ENCODE peak calls at places on chromosomes 1 and 21, in eight cellular contexts. W, J, F, E, B, K, U and T are unnamed samples.

GRCh38 chr21:36175771-36176565 is 19.3 kb downstream of the DOP1B start:
- DNase-seq in W (no peak), J (peak), F (no peak), E (no peak), B (no peak), K (no peak), U (no peak), T (no peak)

GRCh38 chr21:33949516-33950424 is 34.2 kb upstream of the ATP5PO start:
- DNase-seq in W (no peak), J (peak), F (no peak), E (no peak), B (no peak), K (no peak), U (no peak), T (no peak)

GRCh38 chr1:7109901-7110300 is 324.6 kb downstream of the CAMTA1 start:
- DNase-seq in W (no peak), J (no peak), F (no peak), E (no peak), B (no peak), K (no peak), U (no peak), T (no peak)

GRCh38 chr1:15154480-15155036 is 1.0 kb downstream of the TMEM51 start:
- DNase-seq in W (peak), J (peak), F (peak), E (peak), B (peak), K (peak), U (peak), T (peak)

GRCh38 chr1:199898654-199899053 is 128.9 kb upstream of the NR5A2 start:
- DNase-seq in W (no peak), J (no peak), F (no peak), E (no peak), B (no peak), K (no peak), U (no peak), T (no peak)

GRCh38 chr1:1291023-1291528 is 10.8 kb downstream of the SCNN1D start:
- DNase-seq in W (no peak), J (peak), F (peak), E (peak), B (no peak), K (peak), U (no peak), T (no peak)

GRCh38 chr1:119091618-119092017 is 48.8 kb downstream of the WARS2 start:
- DNase-seq in W (no peak), J (no peak), F (no peak), E (no peak), B (no peak), K (no peak), U (no peak), T (no peak)

GRCh38 chr1:37676281-37677243 is 15.8 kb upstream of the CDCA8 start:
- DNase-seq in W (no peak), J (no peak), F (peak), E (peak), B (no peak), K (no peak), U (no peak), T (peak)

GRCh38 chr1:29569971-29570634 is 333.8 kb downstream of the PTPRU start:
- DNase-seq in W (no peak), J (no peak), F (no peak), E (no peak), B (no peak), K (no peak), U (no peak), T (no peak)

GRCh38 chr21:41638201-41638790 is 128.6 kb downstream of the RIPK4 start:
- DNase-seq in W (no peak), J (no peak), F (no peak), E (no peak), B (no peak), K (no peak), U (no peak), T (no peak)

GRCh38 chr1:180241716-180242544 is 11.9 kb downstream of the LHX4 start:
- DNase-seq in W (no peak), J (no peak), F (no peak), E (no peak), B (no peak), K (no peak), U (no peak), T (no peak)

GRCh38 chr1:165161130-165161529 is 195.4 kb downstream of the LMX1A start:
- DNase-seq in W (no peak), J (no peak), F (no peak), E (no peak), B (no peak), K (no peak), U (no peak), T (no peak)

GRCh38 chr1:26999440-26999987 is 6.0 kb downstream of the TRNP1 start:
- DNase-seq in W (peak), J (no peak), F (peak), E (peak), B (peak), K (peak), U (peak), T (peak)

GRCh38 chr1:228486596-228487335 is 416 bp upstream of the RNF187 start:
- DNase-seq in W (peak), J (peak), F (peak), E (peak), B (peak), K (peak), U (peak), T (peak)

GRCh38 chr1:234582626-234583354 is 27.2 kb downstream of the IRF2BP2 start:
- DNase-seq in W (peak), J (no peak), F (peak), E (no peak), B (no peak), K (peak), U (no peak), T (peak)

GRCh38 chr1:200795151-200795550 is 56.5 kb downstream of the CAMSAP2 start:
- DNase-seq in W (no peak), J (no peak), F (no peak), E (no peak), B (no peak), K (no peak), U (no peak), T (no peak)

GRCh38 chr21:34195365-34195764 is 122.0 kb downstream of the MRPS6 start:
- DNase-seq in W (no peak), J (no peak), F (no peak), E (no peak), B (peak), K (no peak), U (no peak), T (no peak)

GRCh38 chr1:244836135-244836521 is 670 bp downstream of the COX20 start:
- DNase-seq in W (no peak), J (peak), F (no peak), E (no peak), B (peak), K (no peak), U (no peak), T (no peak)

GRCh38 chr1:34786521-34787325 is 5.7 kb downstream of the GJB3 start:
- DNase-seq in W (peak), J (peak), F (peak), E (peak), B (peak), K (peak), U (peak), T (peak)

GRCh38 chr1:223716302-223716862 is 4.0 kb downstream of the CAPN2 start:
- DNase-seq in W (no peak), J (peak), F (no peak), E (peak), B (no peak), K (no peak), U (peak), T (no peak)

GRCh38 chr1:28163496-28164120 is 12.9 kb downstream of the PTAFR start:
- DNase-seq in W (no peak), J (no peak), F (no peak), E (no peak), B (no peak), K (no peak), U (no peak), T (no peak)

GRCh38 chr1:50976890-50977574 is 7.0 kb downstream of the CDKN2C start:
- DNase-seq in W (no peak), J (peak), F (peak), E (no peak), B (peak), K (peak), U (peak), T (peak)

GRCh38 chr1:200130552-200130951 is 103.0 kb downstream of the NR5A2 start:
- DNase-seq in W (no peak), J (no peak), F (no peak), E (no peak), B (no peak), K (no peak), U (no peak), T (no peak)

GRCh38 chr1:219330669-219331068 is 157.0 kb downstream of the LYPLAL1 start:
- DNase-seq in W (no peak), J (no peak), F (no peak), E (no peak), B (no peak), K (no peak), U (no peak), T (no peak)

GRCh38 chr1:208837242-208837641 is 593.1 kb upstream of the PLXNA2 start:
- DNase-seq in W (no peak), J (no peak), F (no peak), E (no peak), B (no peak), K (no peak), U (no peak), T (no peak)

GRCh38 chr21:27475363-27475955 is 508.6 kb upstream of the ADAMTS5 start:
- DNase-seq in W (no peak), J (no peak), F (no peak), E (no peak), B (no peak), K (no peak), U (no peak), T (no peak)

GRCh38 chr1:9434247-9434646 is 105.0 kb upstream of the SLC25A33 start:
- DNase-seq in W (no peak), J (no peak), F (no peak), E (no peak), B (no peak), K (peak), U (no peak), T (no peak)

GRCh38 chr1:57019240-57019805 is 53.5 kb upstream of the C8B start:
- DNase-seq in W (no peak), J (peak), F (no peak), E (no peak), B (no peak), K (no peak), U (no peak), T (no peak)

GRCh38 chr1:76998582-76999189 is 131.4 kb downstream of the ST6GALNAC5 start:
- DNase-seq in W (no peak), J (no peak), F (no peak), E (no peak), B (no peak), K (no peak), U (no peak), T (no peak)

GRCh38 chr21:45322231-45322959 is 34.7 kb upstream of the POFUT2 start:
- DNase-seq in W (no peak), J (no peak), F (peak), E (no peak), B (no peak), K (peak), U (no peak), T (peak)

GRCh38 chr1:209335090-209335692 is 248.3 kb upstream of the CAMK1G start:
- DNase-seq in W (no peak), J (peak), F (no peak), E (no peak), B (peak), K (no peak), U (peak), T (no peak)

DNA sequence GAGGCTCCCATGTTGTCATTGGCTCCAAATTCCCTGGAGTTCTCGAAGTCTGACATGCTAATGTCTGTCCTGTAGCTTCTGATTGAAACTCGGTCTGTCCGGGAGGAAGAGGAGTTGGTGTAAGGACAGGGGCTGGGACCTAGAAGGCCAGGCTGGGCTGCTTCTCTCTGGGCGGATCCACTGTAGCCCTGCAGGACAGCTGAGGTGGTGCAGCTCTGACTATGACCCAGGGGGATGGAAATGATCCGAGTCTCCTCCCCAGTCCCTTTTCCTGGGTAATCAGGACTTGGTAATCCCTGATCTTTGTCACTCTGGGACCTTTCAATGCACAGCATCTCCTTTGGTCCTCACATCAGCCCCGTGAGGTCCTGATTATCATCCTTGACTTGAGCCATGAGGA is 10.0 kb upstream of the FCMR start:
- DNase-seq in W (no peak), J (no peak), F (no peak), E (no peak), B (peak), K (no peak), U (no peak), T (no peak)
- H3K4me3 ChIP-seq in W (no peak), J (no peak), F (no peak), E (no peak), B (no peak), K (no peak), U (no peak), T (no peak)

GRCh38 chr1:204463125-204464060 is 31.2 kb downstream of the PIK3C2B start:
- DNase-seq in W (peak), J (no peak), F (no peak), E (no peak), B (no peak), K (peak), U (no peak), T (no peak)
- H3K27ac ChIP-seq in W (peak), J (peak), F (no peak), E (no peak), B (no peak), K (peak), U (no peak), T (peak)

GRCh38 chr1:25694591-25695007 is 78.0 kb downstream of the MAN1C1 start:
- DNase-seq in W (no peak), J (no peak), F (no peak), E (no peak), B (peak), K (no peak), U (no peak), T (peak)

GRCh38 chr1:25692560-25692959 is 76.0 kb downstream of the MAN1C1 start:
- DNase-seq in W (no peak), J (no peak), F (no peak), E (no peak), B (peak), K (peak), U (no peak), T (no peak)

GRCh38 chr1:25695066-25695990 is 78.7 kb downstream of the MAN1C1 start:
- DNase-seq in W (peak), J (peak), F (peak), E (peak), B (peak), K (peak), U (peak), T (peak)

GRCh38 chr1:25695991-25696330 is 79.4 kb downstream of the MAN1C1 start:
- DNase-seq in W (no peak), J (no peak), F (no peak), E (no peak), B (no peak), K (no peak), U (no peak), T (peak)

DNA sequence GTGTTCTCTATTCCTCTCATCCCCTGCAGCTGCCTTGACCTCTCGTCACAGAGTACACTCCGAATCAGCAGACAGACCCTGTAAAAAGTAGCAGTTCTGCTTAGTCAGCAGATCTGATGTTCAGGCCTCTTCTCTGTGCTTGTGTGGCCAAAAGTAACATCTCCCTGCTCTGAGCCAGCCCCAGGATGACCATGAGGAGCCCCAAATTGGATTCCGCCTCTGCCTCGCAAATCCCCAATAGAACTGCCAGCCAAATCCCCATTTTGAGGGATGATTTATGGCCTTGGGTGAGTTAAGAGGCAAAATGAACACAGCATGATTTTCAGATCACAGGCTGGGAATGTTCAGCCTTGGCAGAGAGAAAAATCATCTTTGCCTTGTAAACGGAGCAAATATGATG is 77.6 kb downstream of the MAN1C1 start:
- DNase-seq in W (no peak), J (no peak), F (peak), E (peak), B (no peak), K (peak), U (no peak), T (peak)
- H3K4me3 ChIP-seq in W (no peak), J (no peak), F (no peak), E (no peak), B (no peak), K (no peak), U (no peak), T (no peak)

DNA sequence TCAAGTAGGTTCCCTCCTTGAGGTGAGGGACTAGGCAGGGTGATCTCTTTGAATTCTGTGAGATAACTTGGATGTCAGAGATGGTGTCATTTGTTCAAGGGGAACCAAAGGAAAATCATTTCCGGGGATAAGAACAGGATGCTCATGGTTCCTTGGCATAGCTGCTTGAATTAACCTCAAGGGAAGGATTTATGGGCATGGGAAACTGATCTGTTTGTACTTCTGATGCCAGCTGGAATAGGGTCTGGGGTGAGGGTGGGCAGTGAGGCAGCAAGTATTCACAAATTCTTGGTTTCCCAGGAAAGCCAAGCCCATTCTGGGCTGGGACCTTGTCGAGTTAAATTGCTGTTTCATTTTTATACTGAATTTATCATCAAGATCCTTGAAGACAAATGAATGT is 14.1 kb downstream of the INTS3 start:
- DNase-seq in W (no peak), J (no peak), F (no peak), E (no peak), B (no peak), K (no peak), U (no peak), T (no peak)
- H3K27ac ChIP-seq in W (no peak), J (no peak), F (peak), E (no peak), B (peak), K (no peak), U (no peak), T (peak)